ENCODE peak calls at places on chromosomes 4 and X, in nine cellular contexts. S is GM23248; J is CD8-positive, alpha-beta T cell; P is lung; Q is testis; A is Peyer's patch; V is mesenchymal stem cell; G is mammary epithelial cell; U is heart right ventricle. E is an unnamed sample. For H3K4me1, the result is how much of the 10 kb centered on the place peaks cover.

GRCh38 chr4:146916479-146917076 is 29.1 kb downstream of the TTC29 start:
- DNase-seq in S (peak), J (no peak), P (no peak), Q (peak), A (no peak), V (peak), G (peak), U (no peak), E (no peak)

GRCh38 chr4:48472794-48473193 is 10.3 kb upstream of the SLC10A4 start:
- DNase-seq in S (no peak), J (no peak), P (no peak), Q (no peak), A (no peak), V (no peak), G (no peak), U (no peak), E (no peak)

GRCh38 chr4:26741491-26741871 is 119.2 kb upstream of the STIM2 start:
- DNase-seq in S (peak), J (no peak), P (no peak), Q (no peak), A (no peak), V (no peak), G (no peak), U (no peak), E (no peak)

GRCh38 chrX:153933751-153934472 is 925 bp downstream of the NAA10 start:
- DNase-seq in S (peak), J (no peak), P (no peak), Q (no peak), A (no peak), V (peak), G (peak), U (no peak), E (no peak)

GRCh38 chrX:153827903-153828302 is 2.4 kb downstream of the PDZD4 start:
- DNase-seq in S (no peak), J (no peak), P (no peak), Q (no peak), A (no peak), V (no peak), G (no peak), U (no peak), E (no peak)

GRCh38 chr4:74947798-74948197 is 14.9 kb downstream of the PARM1 start:
- DNase-seq in S (no peak), J (no peak), P (no peak), Q (no peak), A (no peak), V (no peak), G (no peak), U (no peak), E (no peak)

GRCh38 chrX:68503830-68504229 is 5.0 kb downstream of the YIPF6 start:
- DNase-seq in S (peak), J (no peak), P (no peak), Q (no peak), A (no peak), V (no peak), G (peak), U (no peak), E (peak)

GRCh38 chrX:19040373-19040772 is 56.5 kb upstream of the PHKA2 start:
- DNase-seq in S (no peak), J (no peak), P (no peak), Q (no peak), A (no peak), V (peak), G (no peak), U (no peak), E (no peak)

GRCh38 chrX:9882669-9883446 is 84.3 kb upstream of the CLDN34 start:
- DNase-seq in S (no peak), J (no peak), P (peak), Q (no peak), A (no peak), V (peak), G (no peak), U (no peak), E (no peak)

GRCh38 chr4:147829401-147830101 is 97.7 kb downstream of the ARHGAP10 start:
- DNase-seq in S (peak), J (no peak), P (no peak), Q (peak), A (no peak), V (peak), G (peak), U (peak), E (peak)

GRCh38 chr4:95294291-95294690 is 254.5 kb downstream of the UNC5C start:
- DNase-seq in S (no peak), J (no peak), P (no peak), Q (no peak), A (no peak), V (no peak), G (no peak), U (no peak), E (no peak)
- H3K27ac ChIP-seq in S (no peak), J (no peak), P (no peak), Q (no peak), A (no peak), V (no peak), G (no peak), U (no peak), E (no peak)

DNA sequence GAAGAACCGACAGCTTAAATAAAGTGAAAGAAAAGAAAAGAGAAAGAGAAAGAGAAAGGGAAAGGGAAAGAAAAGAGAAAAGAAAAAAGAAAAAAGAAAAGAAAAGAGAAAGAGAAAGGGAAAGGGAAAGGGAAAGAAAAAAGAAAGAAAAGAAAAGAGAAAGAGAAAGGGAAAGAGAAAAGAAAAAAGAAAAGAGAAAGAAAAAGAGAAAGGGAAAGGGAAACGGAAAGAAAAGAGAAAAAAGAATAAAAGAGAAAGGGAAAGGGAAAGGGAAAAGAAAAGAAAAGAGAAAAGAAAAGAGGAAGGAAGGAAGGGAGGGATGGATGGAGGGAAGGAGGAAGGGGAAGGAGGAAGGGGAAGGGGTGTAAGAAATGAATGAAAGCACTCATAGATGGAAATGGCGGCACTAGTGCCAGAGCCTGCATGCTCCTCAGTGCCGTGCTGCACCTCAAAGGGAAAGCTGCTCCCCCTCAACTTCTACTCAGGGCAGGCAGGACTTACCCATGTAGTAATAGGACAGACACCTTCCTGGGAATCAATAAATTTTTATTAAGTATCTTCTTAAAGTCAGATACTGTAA is 70.7 kb downstream of the AFAP1 start:
- DNase-seq in S (no peak), J (no peak), P (no peak), Q (no peak), A (no peak), V (no peak), G (no peak), U (no peak), E (no peak)
- H3K4me3 ChIP-seq in S (peak), J (no peak), P (no peak), Q (no peak), A (no peak), V (no peak), G (no peak), U (no peak), E (no peak)

GRCh38 chrX:1502241-1502640 is 34.7 kb downstream of the P2RY8 start:
- DNase-seq in S (no peak), J (no peak), P (no peak), Q (no peak), A (no peak), V (no peak), G (no peak), U (no peak), E (no peak)

GRCh38 chrX:1506916-1507315 is 30.1 kb downstream of the P2RY8 start:
- DNase-seq in S (no peak), J (no peak), P (no peak), Q (no peak), A (no peak), V (no peak), G (no peak), U (no peak), E (no peak)

GRCh38 chrX:1496076-1496475 is 40.9 kb downstream of the P2RY8 start:
- DNase-seq in S (no peak), J (no peak), P (no peak), Q (no peak), A (no peak), V (no peak), G (no peak), U (no peak), E (no peak)

GRCh38 chrX:1502853-1503252 is 34.1 kb downstream of the P2RY8 start:
- DNase-seq in S (no peak), J (no peak), P (no peak), Q (no peak), A (no peak), V (no peak), G (no peak), U (no peak), E (no peak)

DNA sequence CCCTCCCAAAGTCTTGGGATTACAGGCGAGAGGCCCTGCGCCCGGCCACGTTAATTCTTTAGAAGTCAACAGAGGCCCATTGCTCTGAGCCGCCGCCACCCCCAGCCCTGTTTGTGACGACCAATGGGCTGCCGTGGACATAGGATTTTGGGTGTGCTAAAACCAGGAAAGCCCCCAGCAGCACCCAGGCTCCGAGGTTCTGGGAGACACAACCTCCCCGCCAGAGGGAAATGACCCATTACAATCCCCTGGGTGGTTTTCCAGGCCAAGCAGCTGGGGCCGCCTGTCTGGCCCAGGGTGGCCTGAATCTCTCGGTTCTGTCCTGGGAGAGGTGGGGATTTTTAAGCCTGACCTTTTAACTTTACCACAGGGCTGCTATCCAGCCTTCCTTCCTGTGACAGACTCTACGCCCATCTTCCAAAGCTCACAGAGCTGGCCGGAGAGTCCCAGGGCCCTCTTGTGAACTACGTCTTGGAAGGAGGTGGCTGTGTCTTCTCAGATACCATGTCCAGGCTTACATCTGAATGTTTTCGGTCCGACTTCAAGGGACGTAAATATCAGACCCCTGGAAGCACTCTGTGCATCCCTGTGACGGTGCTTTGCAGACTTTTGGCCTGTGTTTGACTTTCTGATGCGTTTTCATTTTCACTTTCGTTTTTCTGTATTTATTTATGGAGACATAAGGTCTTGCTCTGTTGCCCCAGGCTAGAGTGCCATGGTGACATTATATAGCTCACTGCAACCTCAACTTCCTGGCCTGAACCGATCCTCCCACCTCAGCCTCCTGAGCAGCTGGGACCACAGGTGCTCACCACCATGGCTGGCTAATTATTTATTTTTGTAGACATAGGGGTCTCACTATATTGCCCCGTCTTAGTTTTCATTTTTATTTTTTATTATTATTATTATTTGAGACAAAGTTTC is 36.0 kb downstream of the P2RY8 start:
- DNase-seq in S (no peak), J (no peak), P (no peak), Q (no peak), A (no peak), V (no peak), G (no peak), U (no peak), E (no peak)
- H3K4me1 ChIP-seq in S (under half), J (under half), P (under half), Q (under half), A (under half), V (under half), G (under half), U (under half), E (under half)

GRCh38 chrX:96361844-96362243 is 322.8 kb upstream of the DIAPH2 start:
- DNase-seq in S (no peak), J (no peak), P (no peak), Q (no peak), A (no peak), V (no peak), G (peak), U (no peak), E (no peak)
- H3K27ac ChIP-seq in S (no peak), J (no peak), P (no peak), Q (no peak), A (no peak), V (no peak), G (peak), U (no peak), E (no peak)

GRCh38 chr4:31295081-31295480 is 574.9 kb downstream of the PCDH7 start:
- DNase-seq in S (no peak), J (no peak), P (no peak), Q (no peak), A (no peak), V (no peak), G (no peak), U (no peak), E (no peak)

GRCh38 chr4:31294655-31295054 is 574.5 kb downstream of the PCDH7 start:
- DNase-seq in S (no peak), J (no peak), P (no peak), Q (no peak), A (no peak), V (no peak), G (no peak), U (no peak), E (no peak)

GRCh38 chr4:31290836-31291235 is 570.7 kb downstream of the PCDH7 start:
- DNase-seq in S (no peak), J (no peak), P (no peak), Q (no peak), A (no peak), V (no peak), G (no peak), U (no peak), E (no peak)

GRCh38 chr4:31291238-31291637 is 571.1 kb downstream of the PCDH7 start:
- DNase-seq in S (no peak), J (no peak), P (no peak), Q (no peak), A (no peak), V (no peak), G (no peak), U (no peak), E (no peak)
- H3K4me3 ChIP-seq in S (no peak), J (no peak), P (no peak), Q (no peak), A (no peak), V (no peak), G (no peak), U (no peak), E (no peak)

DNA sequence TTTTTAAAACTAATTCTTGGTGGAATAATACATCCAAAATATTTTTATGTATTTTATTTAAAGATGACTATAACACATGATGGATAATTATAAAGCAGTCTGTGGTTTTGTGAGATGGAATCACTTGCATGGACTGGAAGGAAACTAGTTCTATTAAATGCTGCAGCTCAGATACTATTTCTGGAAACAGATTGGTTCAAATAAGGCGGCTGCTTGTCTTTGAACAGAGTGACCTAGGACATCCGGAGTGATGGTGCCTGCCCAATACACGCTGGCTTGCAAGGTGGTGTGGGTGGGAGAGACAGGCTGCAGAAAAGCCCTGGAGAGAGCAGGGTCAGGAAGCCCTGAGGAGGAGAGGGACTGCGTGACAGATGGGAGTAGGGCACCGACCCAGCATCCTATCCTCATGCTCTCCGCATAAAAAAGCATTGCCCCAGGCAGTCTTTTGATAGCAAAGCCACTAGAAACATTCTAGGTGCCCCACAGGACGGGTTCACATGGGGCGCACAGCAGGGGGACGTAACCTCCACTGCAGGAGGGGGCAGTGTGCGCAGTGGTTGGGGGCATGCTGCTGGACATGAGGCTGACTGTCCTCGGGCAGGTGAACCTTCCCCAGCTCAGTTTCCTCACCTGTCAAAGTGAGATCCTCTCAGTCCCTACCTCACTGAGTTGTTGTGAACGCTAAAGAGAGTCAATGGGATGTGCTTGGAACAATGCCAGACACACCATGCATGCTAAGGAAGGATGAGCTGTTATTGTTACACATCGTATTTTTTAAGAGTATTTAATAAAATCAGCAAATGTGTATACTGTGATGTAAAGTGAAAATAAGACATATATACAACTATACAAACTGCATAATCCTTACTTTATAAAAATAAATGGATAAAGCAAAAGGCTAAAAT is 71.3 kb downstream of the EVC2 start:
- DNase-seq in S (no peak), J (no peak), P (no peak), Q (no peak), A (no peak), V (no peak), G (no peak), U (no peak), E (no peak)
- H3K4me1 ChIP-seq in S (under half), J (under half), P (under half), Q (under half), A (under half), V (under half), G (under half), U (under half), E (under half)

GRCh38 chrX:119237526-119238035 is 1.5 kb downstream of the PGRMC1 start:
- DNase-seq in S (peak), J (no peak), P (no peak), Q (no peak), A (no peak), V (no peak), G (no peak), U (no peak), E (no peak)
- H3K27ac ChIP-seq in S (peak), J (no peak), P (no peak), Q (no peak), A (peak), V (no peak), G (peak), U (no peak), E (no peak)

DNA sequence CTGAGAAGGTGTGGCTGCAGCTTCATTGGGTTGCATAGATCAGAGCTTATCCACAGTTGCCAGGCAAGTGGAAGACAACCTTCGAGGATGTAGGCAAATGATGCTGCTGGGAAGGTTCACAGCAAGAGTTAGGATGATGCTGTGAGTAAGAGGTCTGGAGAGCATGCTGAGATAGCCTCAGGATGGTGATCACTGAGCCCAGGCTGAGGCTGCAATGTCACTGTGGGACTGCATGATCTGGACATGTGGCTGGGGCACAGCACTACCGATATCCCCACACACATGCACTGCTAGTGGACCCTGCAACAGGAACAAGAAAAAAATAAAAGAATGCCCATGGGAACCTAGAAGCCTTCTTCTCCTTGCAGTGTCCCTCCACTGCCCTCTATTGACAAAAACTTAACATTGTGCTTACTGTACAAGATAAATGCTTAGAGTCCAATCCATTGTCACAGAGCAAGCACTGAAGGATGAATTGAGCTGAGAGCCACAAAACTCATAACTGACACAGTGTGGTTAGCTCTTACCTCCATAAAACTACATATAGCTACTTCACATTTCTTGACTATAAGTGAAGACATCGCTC is 105.6 kb downstream of the CNKSR2 start:
- DNase-seq in S (peak), J (no peak), P (no peak), Q (no peak), A (no peak), V (peak), G (peak), U (no peak), E (no peak)
- H3K4me3 ChIP-seq in S (no peak), J (no peak), P (no peak), Q (no peak), A (no peak), V (no peak), G (no peak), U (no peak), E (no peak)